ENCODE peak calls at places on chromosomes 11 and 22, in six cellular contexts. K is A549, N is transverse colon, U is astrocyte of the cerebellum, D is fibroblast of the aortic adventitia, P is suprapubic skin. Q is an unnamed sample.

GRCh38 chr11:125091247-125091876 is 20.1 kb downstream of the TMEM218 start:
- DNase-seq in U (peak), N (no peak), K (peak), D (peak), P (no peak), Q (peak)

GRCh38 chr11:30481385-30481784 is 104.8 kb downstream of the MPPED2 start:
- DNase-seq in N (no peak), K (no peak), D (no peak), U (no peak), P (no peak), Q (no peak)

GRCh38 chr11:110467556-110467955 is 37.8 kb downstream of the FDX1 start:
- DNase-seq in K (no peak), P (no peak), N (no peak), D (no peak), U (no peak), Q (peak)

GRCh38 chr11:113105584-113105983 is 144.4 kb downstream of the NCAM1 start:
- DNase-seq in N (no peak), K (no peak), P (no peak), U (no peak), D (no peak), Q (peak)

GRCh38 chr11:68044898-68045351 is 6.1 kb downstream of the TCIRG1 start:
- DNase-seq in N (no peak), P (peak), U (no peak), K (no peak), D (no peak), Q (no peak)

GRCh38 chr22:46003271-46004091 is 26.5 kb upstream of the WNT7B start:
- DNase-seq in D (no peak), P (peak), U (no peak), K (no peak), N (no peak), Q (no peak)

GRCh38 chr22:23233746-23234408 is 53.6 kb downstream of the BCR start:
- DNase-seq in N (no peak), P (no peak), U (no peak), D (peak), K (no peak), Q (no peak)

GRCh38 chr11:86812981-86813380 is 12.6 kb downstream of the PRSS23 start:
- DNase-seq in K (no peak), N (no peak), P (no peak), D (no peak), U (no peak), Q (no peak)

GRCh38 chr11:72075756-72076155 is 4.6 kb downstream of the NUMA1 start:
- DNase-seq in K (no peak), U (no peak), D (no peak), P (no peak), N (no peak), Q (no peak)

GRCh38 chr22:41816241-41816640 is 15.8 kb downstream of the CCDC134 start:
- DNase-seq in U (no peak), N (no peak), K (no peak), P (no peak), D (no peak), Q (no peak)

GRCh38 chr11:2777871-2778629 is 78.3 kb upstream of the KCNQ1OT1 start:
- DNase-seq in K (no peak), D (no peak), P (peak), N (no peak), U (no peak), Q (no peak)

GRCh38 chr11:63766501-63767270 is 1.9 kb downstream of the ZFTA start:
- DNase-seq in U (no peak), D (no peak), N (no peak), P (no peak), K (no peak), Q (no peak)

GRCh38 chr11:114165326-114166230 is 106.1 kb downstream of the ZBTB16 start:
- DNase-seq in U (no peak), P (no peak), N (peak), K (no peak), D (no peak), Q (no peak)

GRCh38 chr22:29146101-29146560 is 59.6 kb upstream of the EMID1 start:
- DNase-seq in U (no peak), N (no peak), K (no peak), D (no peak), P (peak), Q (no peak)

GRCh38 chr11:15903246-15903645 is 453.1 kb downstream of the SOX6 start:
- DNase-seq in P (no peak), D (no peak), N (no peak), U (no peak), K (no peak), Q (peak)

GRCh38 chr11:84853841-84854497 is 773.2 kb downstream of the DLG2 start:
- DNase-seq in N (no peak), P (no peak), K (no peak), U (no peak), D (no peak), Q (no peak)

GRCh38 chr11:125123947-125124633 is 12.7 kb upstream of the TMEM218 start:
- DNase-seq in K (peak), N (peak), P (no peak), U (peak), D (peak), Q (peak)

GRCh38 chr11:1349074-1349931 is 39.9 kb upstream of the TOLLIP start:
- DNase-seq in U (no peak), N (no peak), D (no peak), P (no peak), K (no peak), Q (no peak)

GRCh38 chr11:69240332-69241074 is 53.5 kb upstream of the MYEOV start:
- DNase-seq in K (no peak), N (peak), U (no peak), D (peak), P (no peak), Q (peak)

GRCh38 chr11:126411971-126412381 is 56.5 kb downstream of the ST3GAL4 start:
- DNase-seq in P (no peak), K (no peak), U (no peak), N (no peak), D (peak), Q (no peak)

GRCh38 chr11:104609297-104609696 is 289.0 kb downstream of the CASP12 start:
- DNase-seq in U (peak), D (peak), P (no peak), N (peak), K (peak), Q (peak)

GRCh38 chr11:59283825-59284772 is 71.4 kb upstream of the MPEG1 start:
- DNase-seq in D (peak), K (peak), N (peak), P (no peak), U (peak), Q (peak)
- TF ChIP-seq CTCF in D (peak), K (peak), N (peak), P (peak), U (peak), Q (peak)

GRCh38 chr22:50274311-50274710 is 4.1 kb upstream of the MAPK11 start:
- DNase-seq in K (peak), D (peak), P (no peak), U (no peak), N (peak), Q (peak)
- TF ChIP-seq CTCF in K (peak), D (peak), P (no peak), U (peak), N (peak), Q (peak)

GRCh38 chr11:132312616-132313210 is 942.3 kb downstream of the NTM start:
- DNase-seq in U (peak), K (peak), D (peak), N (no peak), P (no peak), Q (peak)
- TF ChIP-seq CTCF in U (peak), K (no peak), D (peak), N (peak), P (no peak), Q (no peak)

DNA sequence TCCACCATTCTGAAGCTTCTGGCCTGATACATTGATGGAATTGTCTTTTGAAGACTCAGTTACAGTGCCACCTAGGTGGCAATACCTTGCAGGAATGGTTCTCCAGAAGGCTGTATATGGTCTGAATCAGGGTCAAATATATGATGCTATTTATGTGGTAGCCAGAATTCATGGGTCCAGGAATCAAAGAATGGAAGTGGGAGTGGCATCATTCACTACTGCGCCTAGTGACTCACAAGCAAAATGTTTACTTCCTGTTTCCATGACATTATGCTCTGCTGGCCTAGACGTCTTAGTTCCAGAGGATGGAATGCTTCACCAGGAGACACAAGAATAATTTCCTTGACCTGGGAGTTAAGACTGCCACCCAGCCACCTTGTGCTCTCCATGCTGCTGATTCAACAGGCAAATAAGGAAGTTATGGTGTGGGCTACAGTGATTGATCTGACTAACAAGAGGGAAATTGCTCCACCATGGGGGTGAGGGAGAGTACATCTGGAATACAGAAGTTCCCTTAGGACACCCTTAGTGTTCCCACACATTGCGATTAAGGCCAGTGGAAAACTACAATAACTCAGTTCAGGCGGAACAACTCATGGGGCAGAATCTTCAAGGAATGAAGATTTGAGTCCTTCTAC is 491.8 kb downstream of the ETS1 start:
- DNase-seq in U (peak), N (no peak), P (no peak), D (peak), K (peak), Q (peak)
- TF ChIP-seq CTCF in U (peak), N (no peak), P (no peak), D (no peak), K (no peak), Q (no peak)